ENCODE peak calls at places on chromosomes 7 and 10, in eight cellular contexts. R, E, H, L, I, N, K and U are unnamed samples.

GRCh38 chr10:110755781-110756180 is 111.6 kb downstream of the RBM20 start:
- DNase-seq in I (no peak), E (no peak), R (no peak), K (no peak), L (no peak), H (no peak), N (no peak), U (no peak)

GRCh38 chr7:10412426-10413019 is 561.1 kb upstream of the PHF14 start:
- DNase-seq in I (peak), R (no peak), E (peak), L (no peak), K (no peak), H (peak), N (no peak), U (peak)

GRCh38 chr7:36979810-36980248 is 255.5 kb upstream of the AOAH start:
- DNase-seq in R (no peak), E (no peak), H (no peak), N (no peak), I (no peak), L (no peak), K (no peak), U (no peak)

GRCh38 chr7:94276797-94277196 is 117.9 kb upstream of the COL1A2 start:
- DNase-seq in K (no peak), E (peak), I (no peak), L (no peak), N (no peak), R (no peak), H (peak), U (no peak)

GRCh38 chr7:148921189-148921588 is 37.1 kb upstream of the EZH2 start:
- DNase-seq in N (no peak), L (no peak), K (no peak), R (no peak), H (no peak), I (no peak), E (no peak), U (no peak)

GRCh38 chr10:69479241-69479730 is 28.0 kb downstream of the TSPAN15 start:
- DNase-seq in H (no peak), N (no peak), I (no peak), R (no peak), L (no peak), K (no peak), E (no peak), U (no peak)

GRCh38 chr7:101605611-101606010 is 23.5 kb downstream of the MYL10 start:
- DNase-seq in E (no peak), H (no peak), K (no peak), I (no peak), R (no peak), L (no peak), N (no peak), U (no peak)

GRCh38 chr7:45180084-45180986 is 22.7 kb downstream of the RAMP3 start:
- DNase-seq in L (no peak), R (no peak), K (no peak), I (no peak), N (peak), E (no peak), H (no peak), U (no peak)

GRCh38 chr10:3217301-3217700 is 44.7 kb upstream of the PITRM1 start:
- DNase-seq in I (no peak), N (no peak), H (peak), K (no peak), E (no peak), L (no peak), R (no peak), U (no peak)

GRCh38 chr10:93333278-93333978 is 148.7 kb downstream of the MYOF start:
- DNase-seq in R (no peak), E (no peak), H (peak), I (no peak), N (peak), K (no peak), L (no peak), U (no peak)

GRCh38 chr10:13390604-13391522 is 42.8 kb upstream of the SEPHS1 start:
- DNase-seq in I (no peak), N (peak), R (no peak), H (no peak), L (no peak), K (no peak), E (no peak), U (no peak)

GRCh38 chr7:114630186-114630824 is 215.7 kb downstream of the FOXP2 start:
- DNase-seq in E (no peak), N (no peak), H (no peak), R (no peak), L (no peak), I (no peak), K (no peak), U (no peak)

GRCh38 chr7:28570970-28571288 is 158.6 kb downstream of the CREB5 start:
- DNase-seq in H (peak), N (no peak), E (no peak), I (no peak), R (no peak), L (no peak), K (no peak), U (no peak)

GRCh38 chr10:77889277-77889903 is 37.2 kb downstream of the DLG5 start:
- DNase-seq in L (peak), R (no peak), I (no peak), H (no peak), K (no peak), N (peak), E (no peak), U (no peak)

GRCh38 chr10:100395626-100396025 is 48.6 kb downstream of the SCD start:
- DNase-seq in H (no peak), R (no peak), K (no peak), E (no peak), L (no peak), N (no peak), I (no peak), U (no peak)

GRCh38 chr10:111116762-111117445 is 40.1 kb downstream of the ADRA2A start:
- DNase-seq in E (no peak), L (peak), R (no peak), K (peak), I (no peak), H (no peak), N (peak), U (no peak)

GRCh38 chr10:43196131-43196980 is 58.1 kb downstream of the CSGALNACT2 start:
- DNase-seq in E (peak), H (no peak), N (no peak), K (peak), R (peak), L (no peak), I (peak), U (peak)

GRCh38 chr10:104314591-104315485 is 23.4 kb downstream of the ITPRIP start:
- DNase-seq in H (no peak), L (no peak), E (no peak), K (peak), I (no peak), R (no peak), N (peak), U (no peak)

GRCh38 chr10:83536426-83536825 is 602.9 kb upstream of the GHITM start:
- DNase-seq in L (no peak), I (no peak), R (no peak), K (no peak), N (no peak), H (no peak), E (no peak), U (no peak)

GRCh38 chr7:101232141-101232821 is 5.3 kb downstream of the CLDN15 start:
- DNase-seq in I (no peak), R (no peak), H (no peak), K (peak), E (no peak), N (peak), L (peak), U (no peak)

GRCh38 chr7:111196655-111197054 is 105.7 kb downstream of the LRRN3 start:
- DNase-seq in N (no peak), H (no peak), E (no peak), R (no peak), I (no peak), L (no peak), K (no peak), U (no peak)

GRCh38 chr10:98047009-98047741 is 16.8 kb upstream of the CRTAC1 start:
- DNase-seq in L (no peak), R (no peak), H (no peak), K (no peak), N (no peak), I (no peak), E (no peak), U (no peak)

GRCh38 chr10:105189464-105189800 is 548.3 kb downstream of the SORCS3 start:
- DNase-seq in R (no peak), L (no peak), I (no peak), E (no peak), K (no peak), N (no peak), H (no peak), U (no peak)

GRCh38 chr10:64558094-64558870 is 1037.1 kb downstream of the REEP3 start:
- DNase-seq in R (no peak), H (no peak), E (no peak), K (no peak), N (no peak), L (no peak), I (no peak), U (no peak)

GRCh38 chr7:7212612-7213011 is 30.3 kb downstream of the C1GALT1 start:
- DNase-seq in L (no peak), R (no peak), K (no peak), N (no peak), E (no peak), H (peak), I (no peak), U (no peak)

GRCh38 chr10:133131053-133131452 is 29.0 kb upstream of the KNDC1 start:
- DNase-seq in I (no peak), N (no peak), E (no peak), L (no peak), H (no peak), R (no peak), K (peak), U (no peak)

DNA sequence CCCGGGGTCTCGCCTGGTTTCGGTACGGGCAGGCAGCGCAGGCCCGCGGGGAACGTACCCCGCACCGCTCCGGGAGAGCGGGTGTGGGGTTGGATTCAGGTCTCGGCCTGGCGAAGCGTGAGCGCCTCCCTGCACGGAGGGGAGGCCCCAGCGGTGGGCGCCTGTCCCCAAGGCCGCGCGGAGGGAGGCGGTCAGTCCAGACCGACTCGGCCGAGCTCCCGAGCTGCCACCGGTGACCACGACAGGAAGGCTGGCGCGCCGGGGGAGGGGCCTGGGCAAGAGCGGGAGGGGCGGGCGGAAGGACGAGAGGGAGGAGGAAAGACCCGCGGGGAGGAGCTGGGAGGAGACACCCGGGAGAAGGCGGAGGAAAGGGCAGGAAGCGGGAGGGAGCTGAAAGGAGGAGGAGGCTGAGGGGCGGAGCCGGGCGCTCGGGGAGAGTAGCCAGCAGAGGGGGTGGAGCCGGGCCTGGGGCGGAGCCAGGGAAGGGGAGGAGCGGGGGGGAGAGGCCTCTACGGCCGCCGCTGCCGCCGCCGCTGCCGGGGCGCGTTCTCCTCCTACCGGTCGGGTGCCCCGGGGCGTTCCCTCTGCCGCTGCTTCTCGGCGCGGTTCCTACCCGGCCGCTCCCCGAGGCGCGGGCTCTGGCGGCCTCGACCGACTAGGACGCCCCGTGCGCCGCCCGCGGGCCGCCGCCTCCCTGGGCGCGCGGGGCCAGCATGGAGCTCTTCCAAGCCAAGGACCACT is at the start of gene INPP5F:
- DNase-seq in H (peak), I (peak), E (peak), K (peak), N (peak), L (peak), R (peak), U (peak)
- TF ChIP-seq CTCF in H (peak), I (peak), E (peak), K (peak), N (peak), L (peak), R (no peak), U (peak)

GRCh38 chr7:47807756-47808155 is 140.5 kb downstream of the PKD1L1 start:
- DNase-seq in E (peak), R (no peak), I (no peak), N (peak), H (no peak), L (no peak), K (no peak), U (no peak)
- TF ChIP-seq CTCF in E (no peak), R (no peak), I (no peak), N (peak), H (no peak), L (no peak), K (no peak), U (peak)

DNA sequence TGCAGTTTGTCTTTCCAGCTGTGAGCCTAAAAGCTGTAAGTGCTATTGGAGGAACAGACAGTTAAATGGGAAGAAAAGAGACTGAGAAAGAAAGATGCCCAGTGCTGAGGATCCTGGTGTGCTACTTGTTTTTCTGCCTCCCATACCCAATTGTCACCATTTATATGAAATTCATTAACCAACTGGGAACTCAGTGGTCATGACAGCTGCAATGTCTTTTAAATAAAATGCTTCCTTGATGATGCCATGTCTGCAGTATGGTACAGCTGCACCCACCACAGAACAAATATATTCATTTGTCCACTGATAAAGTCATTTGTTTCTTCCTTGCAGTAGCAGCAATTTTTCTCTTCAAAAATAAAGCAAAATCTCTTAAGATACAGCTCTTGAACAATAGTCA is 15.6 kb upstream of the RTKN2 start:
- DNase-seq in E (no peak), R (no peak), H (no peak), K (no peak), L (no peak), N (no peak), I (no peak), U (no peak)
- TF ChIP-seq CTCF in E (no peak), R (no peak), H (no peak), K (no peak), L (no peak), N (no peak), I (no peak), U (no peak)

GRCh38 chr7:38748056-38748610 is 117.0 kb upstream of the AMPH start:
- DNase-seq in K (peak), N (no peak), H (peak), L (no peak), R (no peak), E (no peak), I (no peak), U (no peak)
- TF ChIP-seq CTCF in K (no peak), N (peak), H (peak), L (peak), R (peak), E (no peak), I (peak), U (no peak)

DNA sequence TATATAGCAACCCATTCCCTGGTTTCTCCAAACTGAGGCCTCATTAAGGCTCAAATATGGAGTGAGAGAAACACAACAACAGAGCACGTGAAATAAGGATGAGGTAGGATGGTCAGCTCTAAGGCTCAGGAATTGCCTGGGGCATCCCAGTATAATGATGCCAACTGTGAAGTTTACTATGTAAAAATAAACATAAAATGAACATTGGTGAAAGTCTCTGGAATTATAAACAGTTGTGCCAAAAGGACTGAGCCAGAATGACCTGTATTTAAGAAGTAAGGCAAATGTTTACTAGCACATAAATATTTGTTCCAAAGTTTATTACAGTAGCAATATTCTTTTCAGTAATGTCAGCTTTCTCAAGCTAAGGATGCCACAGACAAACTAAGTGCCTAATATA is 64.6 kb downstream of the ZNF680 start:
- DNase-seq in N (no peak), I (no peak), K (no peak), L (no peak), H (no peak), E (no peak), R (no peak), U (no peak)
- TF ChIP-seq CTCF in N (no peak), I (no peak), K (no peak), L (no peak), H (no peak), E (no peak), R (no peak), U (no peak)

GRCh38 chr10:5779753-5780152 is 33.5 kb downstream of the GDI2 start:
- DNase-seq in E (no peak), I (no peak), L (no peak), R (no peak), K (no peak), H (peak), N (no peak), U (no peak)

GRCh38 chr10:5774987-5775386 is 38.2 kb downstream of the GDI2 start:
- DNase-seq in E (no peak), K (no peak), R (no peak), I (no peak), N (no peak), H (no peak), L (no peak), U (no peak)

GRCh38 chr10:5776881-5777197 is 36.4 kb downstream of the GDI2 start:
- DNase-seq in H (peak), K (no peak), N (no peak), R (no peak), E (no peak), L (no peak), I (no peak), U (no peak)

GRCh38 chr10:5775705-5776104 is 37.5 kb downstream of the GDI2 start:
- DNase-seq in H (no peak), L (peak), R (no peak), I (peak), K (peak), E (peak), N (no peak), U (no peak)

DNA sequence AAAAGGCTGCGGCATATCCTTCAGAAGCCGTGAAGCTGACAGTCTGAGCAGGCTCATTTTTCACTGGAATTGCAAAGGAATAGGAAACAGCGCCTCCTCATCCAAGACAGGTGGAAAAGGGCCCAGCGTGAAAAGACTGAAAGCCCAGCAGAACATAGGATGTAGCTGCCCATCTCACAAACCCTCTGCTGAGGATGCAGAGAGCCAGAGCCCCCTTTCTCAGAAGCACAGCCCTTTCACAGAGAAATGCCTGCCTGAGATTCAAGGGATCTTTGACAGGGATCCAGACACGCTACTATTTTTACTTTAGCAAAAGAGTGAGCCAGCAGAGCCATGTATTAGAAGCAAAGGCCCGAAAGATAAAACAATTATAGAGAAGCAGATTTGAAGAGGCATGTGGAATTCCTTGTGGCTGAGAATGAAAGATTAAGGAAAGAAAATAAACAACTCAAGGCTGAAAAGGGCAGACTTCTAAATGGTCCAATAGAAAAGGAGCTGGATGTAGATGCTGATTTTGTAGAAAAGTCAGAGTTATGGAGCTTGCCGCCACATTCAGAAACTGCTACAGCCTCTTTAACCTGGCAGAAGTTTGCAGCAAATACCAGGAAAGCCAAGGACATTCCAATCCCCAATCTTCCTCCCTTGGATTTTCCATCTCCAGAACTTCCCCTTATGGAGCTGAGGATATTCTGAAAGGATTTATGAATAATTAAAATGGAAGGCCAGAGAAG is 36.9 kb downstream of the GDI2 start:
- DNase-seq in L (no peak), K (no peak), R (no peak), E (no peak), H (no peak), I (no peak), N (peak), U (no peak)
- TF ChIP-seq CTCF in L (no peak), K (no peak), R (no peak), E (no peak), H (no peak), I (no peak), N (peak), U (no peak)